ENCODE peak calls at places on chromosomes 1 and 21, in five cellular contexts. M is substantia nigra; I is GM18507; F is stimulated activated CD4-positive, alpha-beta T cell treated with anti-CD3 and anti-CD28 coated beads, Interleukin-1b, Interleukin-23, amount 100 ng/mL, for 48 hours; Q is progenitor cell of endocrine pancreas. D is an unnamed sample.
A peak's percentile ranks its signal among the peaks of the same experiment; 100 is the strongest.

GRCh38 chr1:13754003-13754402 is 54.0 kb downstream of the PRDM2 start:
- DNase-seq in F (no peak), Q (no peak), M (no peak), I (no peak), D (no peak)

GRCh38 chr1:217493290-217493689 is 137.6 kb downstream of the GPATCH2 start:
- DNase-seq in F (no peak), Q (no peak), I (no peak), M (no peak), D (no peak)

GRCh38 chr1:200971955-200972711 is 51.4 kb downstream of the KIF21B start:
- DNase-seq in M (peak; percentile 28), I (peak; percentile 55), F (peak; percentile 55), Q (peak; percentile 67), D (peak; percentile 31)

GRCh38 chr21:38950388-38951094 is 144.8 kb downstream of the ETS2 start:
- DNase-seq in M (no peak), Q (no peak), I (no peak), F (no peak), D (no peak)

GRCh38 chr1:36705629-36706028 is 222.9 kb upstream of the CSF3R start:
- DNase-seq in F (no peak), M (no peak), Q (no peak), I (no peak), D (no peak)

GRCh38 chr1:234975122-234975940 is 153.3 kb downstream of the TOMM20 start:
- DNase-seq in F (no peak), I (no peak), Q (no peak), M (no peak), D (no peak)

GRCh38 chr21:41610042-41610839 is 102.3 kb upstream of the TMPRSS2 start:
- DNase-seq in M (no peak), F (no peak), I (no peak), Q (peak; percentile 38), D (no peak)

GRCh38 chr1:55530749-55531478 is 315.8 kb upstream of the USP24 start:
- DNase-seq in F (no peak), I (no peak), M (no peak), Q (no peak), D (no peak)

GRCh38 chr1:14954210-14954609 is 199.3 kb upstream of the TMEM51 start:
- DNase-seq in Q (no peak), M (no peak), I (no peak), F (no peak), D (no peak)

GRCh38 chr1:159753386-159753785 is 27.4 kb upstream of the DUSP23 start:
- DNase-seq in F (no peak), I (no peak), Q (no peak), M (no peak), D (no peak)

GRCh38 chr1:17966341-17966740 is 141.3 kb upstream of the IGSF21 start:
- DNase-seq in M (no peak), I (no peak), Q (no peak), F (no peak), D (no peak)

GRCh38 chr1:160219062-160219929 is 14.1 kb downstream of the PEA15 start:
- DNase-seq in M (peak; percentile 36), I (no peak), F (no peak), Q (no peak), D (no peak)

GRCh38 chr1:8239306-8240023 is 78.4 kb upstream of the SLC45A1 start:
- DNase-seq in F (no peak), I (no peak), Q (no peak), M (no peak), D (no peak)

GRCh38 chr1:170620164-170620563 is 43.8 kb upstream of the PRRX1 start:
- DNase-seq in M (no peak), I (no peak), Q (no peak), F (no peak), D (no peak)

GRCh38 chr1:199639453-199639852 is 388.1 kb upstream of the NR5A2 start:
- DNase-seq in F (no peak), Q (no peak), M (no peak), I (no peak), D (no peak)

GRCh38 chr1:116569776-116570357 is 959 bp downstream of the CD58 start:
- DNase-seq in F (peak; percentile 27), I (no peak), Q (no peak), M (no peak), D (peak; percentile 50)

GRCh38 chr1:5304702-5305101 is 650.3 kb downstream of the AJAP1 start:
- DNase-seq in I (no peak), M (no peak), F (no peak), Q (no peak), D (no peak)

GRCh38 chr1:221268295-221268694 is 389.1 kb downstream of the HLX start:
- DNase-seq in M (no peak), I (no peak), Q (no peak), F (no peak), D (no peak)

GRCh38 chr1:237171564-237172485 is 129.8 kb downstream of the RYR2 start:
- DNase-seq in M (no peak), F (no peak), I (no peak), Q (no peak), D (no peak)

GRCh38 chr1:210598135-210598652 is 269.5 kb downstream of the HHAT start:
- DNase-seq in Q (no peak), I (no peak), M (no peak), F (no peak), D (no peak)

GRCh38 chr1:68916227-68916853 is 419.5 kb upstream of the DEPDC1 start:
- DNase-seq in M (no peak), I (no peak), Q (no peak), F (no peak), D (no peak)

GRCh38 chr1:198667186-198667585 is 28.3 kb downstream of the PTPRC start:
- DNase-seq in M (no peak), Q (no peak), F (no peak), I (no peak), D (no peak)

GRCh38 chr21:42997053-42997452 is 22.7 kb downstream of the PKNOX1 start:
- DNase-seq in F (peak; percentile 15), M (no peak), I (no peak), Q (no peak), D (no peak)

GRCh38 chr21:32728455-32729237 is 833 bp upstream of the SYNJ1 start:
- DNase-seq in I (no peak), F (no peak), Q (no peak), M (no peak), D (no peak)

GRCh38 chr1:241600496-241600901 is 39.7 kb downstream of the CHML start:
- DNase-seq in I (no peak), Q (no peak), F (no peak), M (no peak), D (no peak)

GRCh38 chr1:202959276-202959620 is 1.1 kb upstream of the ADIPOR1 start:
- DNase-seq in Q (no peak), M (no peak), F (no peak), I (no peak), D (no peak)

GRCh38 chr1:4778056-4778455 is 123.6 kb downstream of the AJAP1 start:
- DNase-seq in F (no peak), M (peak; percentile 9), Q (no peak), I (no peak), D (no peak)

GRCh38 chr1:93255222-93256079 is 74.9 kb downstream of the CCDC18 start:
- DNase-seq in M (no peak), I (no peak), F (no peak), Q (no peak), D (no peak)

GRCh38 chr1:3504151-3504822 is 49.8 kb downstream of the ARHGEF16 start:
- DNase-seq in F (no peak), Q (no peak), M (peak; percentile 43), I (no peak), D (no peak)

GRCh38 chr1:22936681-22937080 is 36.0 kb downstream of the LACTBL1 start:
- DNase-seq in I (no peak), Q (no peak), F (no peak), M (no peak), D (no peak)

GRCh38 chr1:160459687-160460086 is 59.3 kb downstream of the VANGL2 start:
- DNase-seq in Q (no peak), M (no peak), I (no peak), F (peak; percentile 30), D (no peak)

GRCh38 chr1:212030936-212031528 is 4.3 kb downstream of the INTS7 start:
- DNase-seq in F (no peak), I (no peak), M (no peak), Q (no peak), D (no peak)

GRCh38 chr1:201295346-201295745 is 12.0 kb downstream of the PKP1 start:
- DNase-seq in I (no peak), Q (no peak), F (no peak), M (no peak), D (no peak)

GRCh38 chr1:40312238-40313205 is 4.6 kb downstream of the COL9A2 start:
- DNase-seq in Q (no peak), M (no peak), F (peak; percentile 16), I (peak; percentile 71), D (peak; percentile 12)

GRCh38 chr1:110196917-110197782 is 13.0 kb upstream of the KCNC4 start:
- DNase-seq in I (peak; percentile 74), F (peak; percentile 67), Q (peak; percentile 42), M (no peak), D (no peak)

GRCh38 chr1:82901118-82901517 is 1097.8 kb downstream of the TTLL7 start:
- DNase-seq in Q (no peak), F (no peak), I (no peak), M (no peak), D (no peak)

D was measured in activated effector memory CD4-positive, alpha-beta T cell treated with Interleukin-2 at 50 U/mL for 16 hours.